ENCODE peak calls at places on chromosomes 6 and 20, in seven cellular contexts. S, R, G, Y, E, P and N are unnamed samples.

GRCh38 chr20:6698723-6699122 is 68.8 kb upstream of the BMP2 start:
- DNase-seq in S (no peak), R (no peak), G (no peak), Y (no peak), E (no peak), P (no peak), N (no peak)

GRCh38 chr6:78492351-78493010 is 374.9 kb upstream of the IRAK1BP1 start:
- DNase-seq in S (no peak), R (peak), G (no peak), Y (peak), E (no peak), P (no peak), N (no peak)

GRCh38 chr6:34157851-34158250 is 12.0 kb upstream of the GRM4 start:
- DNase-seq in S (no peak), R (no peak), G (no peak), Y (no peak), E (no peak), P (no peak), N (no peak)

GRCh38 chr6:16973545-16974386 is 128.1 kb upstream of the STMND1 start:
- DNase-seq in S (no peak), R (no peak), G (no peak), Y (no peak), E (no peak), P (no peak), N (no peak)

GRCh38 chr6:71510057-71510713 is 221.6 kb downstream of the OGFRL1 start:
- DNase-seq in S (peak), R (peak), G (peak), Y (peak), E (peak), P (peak), N (peak)

GRCh38 chr6:298233-299049 is 6.2 kb downstream of the DUSP22 start:
- DNase-seq in S (no peak), R (peak), G (no peak), Y (no peak), E (no peak), P (no peak), N (no peak)

GRCh38 chr6:56642366-56643261 is at the start of gene DST:
- DNase-seq in S (no peak), R (peak), G (no peak), Y (peak), E (peak), P (no peak), N (peak)

GRCh38 chr6:28658475-28659249 is 133.0 kb downstream of the GPX5 start:
- DNase-seq in S (no peak), R (no peak), G (no peak), Y (no peak), E (peak), P (no peak), N (no peak)

GRCh38 chr6:89637960-89638319 is 607 bp downstream of the LYRM2 start:
- DNase-seq in S (no peak), R (no peak), G (peak), Y (no peak), E (no peak), P (no peak), N (no peak)

GRCh38 chr6:150761771-150762170 is 103.7 kb upstream of the MTHFD1L start:
- DNase-seq in S (no peak), R (no peak), G (no peak), Y (no peak), E (no peak), P (no peak), N (no peak)

GRCh38 chr6:80341330-80341729 is 234.9 kb downstream of the BCKDHB start:
- DNase-seq in S (no peak), R (no peak), G (no peak), Y (peak), E (no peak), P (no peak), N (no peak)

GRCh38 chr6:53728570-53729194 is 63.1 kb upstream of the KLHL31 start:
- DNase-seq in S (no peak), R (peak), G (peak), Y (peak), E (peak), P (no peak), N (no peak)

GRCh38 chr20:57061058-57061900 is 205.2 kb downstream of the BMP7 start:
- DNase-seq in S (no peak), R (no peak), G (no peak), Y (no peak), E (peak), P (no peak), N (no peak)

GRCh38 chr6:118963003-118963402 is 28.0 kb upstream of the MCM9 start:
- DNase-seq in S (no peak), R (peak), G (no peak), Y (no peak), E (peak), P (no peak), N (no peak)

GRCh38 chr20:17684077-17684888 is 2.2 kb upstream of the RRBP1 start:
- DNase-seq in S (no peak), R (no peak), G (peak), Y (no peak), E (no peak), P (no peak), N (no peak)

GRCh38 chr6:52390361-52390727 is 28.4 kb downstream of the PAQR8 start:
- DNase-seq in S (no peak), R (peak), G (peak), Y (peak), E (peak), P (no peak), N (no peak)

GRCh38 chr6:17276766-17277165 is 4.4 kb upstream of the RBM24 start:
- DNase-seq in S (peak), R (no peak), G (no peak), Y (peak), E (no peak), P (peak), N (no peak)

GRCh38 chr6:132445201-132445951 is 44.1 kb upstream of the MOXD1 start:
- DNase-seq in S (no peak), R (no peak), G (no peak), Y (peak), E (peak), P (no peak), N (peak)

GRCh38 chr20:57663241-57663640 is 43.0 kb upstream of the ZBP1 start:
- DNase-seq in S (no peak), R (no peak), G (no peak), Y (no peak), E (no peak), P (no peak), N (no peak)

GRCh38 chr6:9896806-9897205 is 518.1 kb downstream of the TFAP2A start:
- DNase-seq in S (no peak), R (peak), G (no peak), Y (no peak), E (no peak), P (no peak), N (no peak)

GRCh38 chr6:31180500-31180899 is 10.0 kb upstream of the POU5F1 start:
- DNase-seq in S (peak), R (peak), G (peak), Y (no peak), E (no peak), P (peak), N (peak)

GRCh38 chr6:8494730-8495129 is 59.4 kb upstream of the SLC35B3 start:
- DNase-seq in S (no peak), R (no peak), G (no peak), Y (no peak), E (no peak), P (no peak), N (no peak)

GRCh38 chr6:50816115-50816675 is 2.5 kb upstream of the TFAP2B start:
- DNase-seq in S (peak), R (peak), G (peak), Y (peak), E (peak), P (no peak), N (no peak)

GRCh38 chr6:168130168-168130651 is 51.2 kb upstream of the FRMD1 start:
- DNase-seq in S (no peak), R (no peak), G (peak), Y (no peak), E (no peak), P (no peak), N (no peak)

GRCh38 chr6:15755555-15755954 is 92.7 kb upstream of the DTNBP1 start:
- DNase-seq in S (no peak), R (no peak), G (no peak), Y (no peak), E (no peak), P (no peak), N (peak)

GRCh38 chr6:137697267-137697938 is 169.7 kb upstream of the TNFAIP3 start:
- DNase-seq in S (no peak), R (peak), G (peak), Y (peak), E (peak), P (no peak), N (peak)

GRCh38 chr20:58647814-58648501 is 3.1 kb upstream of the STX16 start:
- DNase-seq in S (no peak), R (peak), G (no peak), Y (peak), E (no peak), P (no peak), N (peak)

GRCh38 chr20:36465109-36466080 is 75.9 kb upstream of the MYL9 start:
- DNase-seq in S (peak), R (peak), G (peak), Y (peak), E (peak), P (peak), N (peak)

GRCh38 chr6:149974825-149975224 is 11.1 kb downstream of the ULBP1 start:
- DNase-seq in S (no peak), R (no peak), G (no peak), Y (no peak), E (no peak), P (no peak), N (no peak)

GRCh38 chr20:52145587-52145986 is 46.0 kb downstream of the ZFP64 start:
- DNase-seq in S (no peak), R (no peak), G (no peak), Y (peak), E (no peak), P (no peak), N (no peak)